ENCODE peak calls at places on chromosome 14, in six cellular contexts. A is endothelial cell of umbilical vein, B is A549, U is GM12878, Y is K562, S is HepG2. D is an unnamed sample.

GRCh38 chr14:52650774-52651173 is 44.6 kb downstream of the ERO1A start:
- DNase-seq in A (no peak), B (no peak), U (no peak), Y (no peak), S (peak), D (no peak)

GRCh38 chr14:70642313-70643235 is 858 bp downstream of the TTC9 start:
- DNase-seq in A (peak), B (no peak), U (no peak), Y (no peak), S (no peak), D (peak)

GRCh38 chr14:73610692-73611091 is 1.6 kb upstream of the ACOT6 start:
- DNase-seq in A (peak), B (no peak), U (no peak), Y (no peak), S (peak), D (no peak)

GRCh38 chr14:58572092-58572853 is 65.5 kb upstream of the DACT1 start:
- DNase-seq in A (no peak), B (peak), U (no peak), Y (no peak), S (peak), D (no peak)

GRCh38 chr14:29643415-29644206 is 284.0 kb downstream of the PRKD1 start:
- DNase-seq in A (peak), B (no peak), U (no peak), Y (no peak), S (no peak), D (no peak)

GRCh38 chr14:52185178-52185577 is 82.3 kb upstream of the PTGDR start:
- DNase-seq in A (no peak), B (no peak), U (no peak), Y (no peak), S (no peak), D (no peak)

GRCh38 chr14:94964181-94964580 is 193.1 kb downstream of the DICER1 start:
- DNase-seq in A (no peak), B (no peak), U (no peak), Y (no peak), S (no peak), D (no peak)

GRCh38 chr14:88380405-88380804 is 5.1 kb upstream of the SPATA7 start:
- DNase-seq in A (no peak), B (peak), U (no peak), Y (no peak), S (no peak), D (peak)

GRCh38 chr14:70139384-70139783 is 49.4 kb downstream of the SLC8A3 start:
- DNase-seq in A (no peak), B (no peak), U (peak), Y (no peak), S (no peak), D (no peak)

GRCh38 chr14:31388687-31389413 is 31.5 kb downstream of the HEATR5A start:
- DNase-seq in A (no peak), B (no peak), U (no peak), Y (no peak), S (no peak), D (no peak)

GRCh38 chr14:88242426-88242825 is 80.6 kb downstream of the KCNK10 start:
- DNase-seq in A (no peak), B (no peak), U (no peak), Y (no peak), S (no peak), D (no peak)

GRCh38 chr14:59478540-59478939 is 5.7 kb downstream of the L3HYPDH start:
- DNase-seq in A (no peak), B (no peak), U (no peak), Y (no peak), S (no peak), D (no peak)

GRCh38 chr14:60805881-60806569 is 71.5 kb downstream of the MNAT1 start:
- DNase-seq in A (peak), B (no peak), U (no peak), Y (no peak), S (no peak), D (no peak)

GRCh38 chr14:29037428-29037827 is 270.8 kb downstream of the FOXG1 start:
- DNase-seq in A (no peak), B (no peak), U (no peak), Y (no peak), S (no peak), D (no peak)

GRCh38 chr14:24311837-24312615 is 724 bp downstream of the LTB4R start:
- DNase-seq in A (no peak), B (no peak), U (no peak), Y (no peak), S (no peak), D (peak)

GRCh38 chr14:65849096-65849495 is 436.6 kb downstream of the FUT8 start:
- DNase-seq in A (no peak), B (no peak), U (no peak), Y (no peak), S (no peak), D (no peak)

GRCh38 chr14:68942281-68943035 is 36.6 kb downstream of the ACTN1 start:
- DNase-seq in A (no peak), B (no peak), U (no peak), Y (no peak), S (no peak), D (peak)

GRCh38 chr14:93249128-93249831 is 42.2 kb downstream of the UBR7 start:
- DNase-seq in A (no peak), B (no peak), U (no peak), Y (no peak), S (no peak), D (no peak)

GRCh38 chr14:23725980-23726746 is 90.0 kb downstream of the DHRS2 start:
- DNase-seq in A (no peak), B (no peak), U (no peak), Y (no peak), S (no peak), D (no peak)

GRCh38 chr14:69002069-69002468 is 23.0 kb upstream of the ACTN1 start:
- DNase-seq in A (no peak), B (peak), U (no peak), Y (peak), S (peak), D (peak)

GRCh38 chr14:61331992-61332657 is 10.7 kb downstream of the PRKCH start:
- DNase-seq in A (no peak), B (no peak), U (no peak), Y (no peak), S (no peak), D (no peak)

GRCh38 chr14:44494125-44494524 is 13.0 kb downstream of the FSCB start:
- DNase-seq in A (no peak), B (no peak), U (no peak), Y (no peak), S (no peak), D (no peak)

GRCh38 chr14:51488569-51489220 is 163.0 kb upstream of the FRMD6 start:
- DNase-seq in A (no peak), B (no peak), U (no peak), Y (no peak), S (no peak), D (no peak)

DNA sequence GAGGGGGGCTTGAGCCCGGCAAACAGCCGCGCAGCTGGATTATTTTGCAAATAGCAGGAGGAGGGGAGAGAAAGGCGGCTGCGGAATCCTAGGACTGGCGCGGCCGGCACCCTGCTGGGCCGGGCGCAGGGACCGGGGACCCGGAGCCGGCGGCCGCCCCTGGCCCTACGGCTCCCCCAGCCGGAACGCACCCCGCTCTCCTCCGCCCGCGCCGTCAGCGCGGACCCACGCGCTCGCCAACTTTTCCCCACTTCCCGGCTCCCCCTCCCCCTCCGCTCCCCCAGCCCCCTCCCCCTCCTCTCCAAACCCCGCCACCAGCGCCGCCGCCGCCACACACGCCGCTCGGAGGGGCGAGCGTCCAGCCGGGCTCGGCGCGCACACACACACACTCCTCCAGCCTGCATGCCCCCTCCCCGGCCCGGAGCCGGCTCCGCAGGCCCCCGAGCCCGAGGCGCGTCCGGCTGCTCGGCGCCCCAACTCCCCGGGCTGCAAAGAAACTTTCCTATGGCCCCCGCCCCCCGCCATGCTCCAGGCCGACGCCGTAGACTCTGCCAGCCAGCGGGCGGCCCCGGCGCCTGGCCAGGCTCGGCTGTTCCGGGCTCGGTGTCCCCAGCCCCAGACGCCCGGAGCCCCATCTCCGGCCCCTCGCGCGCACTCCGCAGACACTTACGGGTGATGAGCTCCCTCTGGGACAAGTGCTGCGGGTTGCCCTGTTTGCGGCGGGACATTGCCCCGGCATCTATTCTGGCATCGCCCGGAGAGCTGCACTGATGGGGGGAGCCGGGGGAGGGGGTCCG is 1.3 kb downstream of the BCL11B start:
- DNase-seq in A (no peak), B (no peak), U (no peak), Y (no peak), S (no peak), D (peak)
- TF ChIP-seq MYC in A (no peak), B (no peak), U (no peak), Y (no peak), S (no peak), D (no peak)

DNA sequence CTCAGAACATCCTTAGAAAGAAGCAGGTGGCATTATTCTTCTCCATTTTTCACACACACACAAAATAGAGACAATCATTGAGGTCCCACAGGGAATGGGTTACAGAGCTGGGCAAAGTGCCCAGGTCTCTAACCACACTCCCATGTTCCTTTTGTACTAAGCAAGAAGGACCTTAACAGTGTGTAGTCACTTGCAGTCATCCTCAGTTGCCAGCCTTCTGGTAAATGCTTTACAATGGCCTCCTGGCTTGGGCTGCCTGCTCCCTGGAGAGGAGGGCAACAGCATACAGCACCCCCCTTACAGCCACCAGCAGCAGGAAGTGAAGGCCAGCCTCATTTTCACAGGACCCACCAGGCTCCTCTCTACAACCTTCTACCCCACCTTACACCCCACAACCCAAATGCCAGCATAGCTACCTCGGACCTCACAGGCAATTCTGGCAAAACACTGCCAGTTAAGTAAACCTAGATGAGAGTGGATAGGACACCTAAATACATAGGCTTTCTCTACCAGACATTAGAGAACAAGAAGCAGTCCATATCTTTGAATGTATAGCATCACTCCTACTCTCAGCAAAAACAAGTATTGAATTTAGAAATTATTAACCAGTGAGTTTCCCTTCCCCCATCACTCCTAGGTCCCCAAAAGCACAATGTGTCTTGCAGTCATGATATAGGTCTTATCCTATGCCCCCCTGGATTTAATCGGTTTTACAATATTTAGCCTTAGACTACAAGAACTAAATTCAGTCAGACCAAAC is 88.1 kb downstream of the PPP2R5E start:
- DNase-seq in A (no peak), B (no peak), U (no peak), Y (no peak), S (no peak), D (peak)
- TF ChIP-seq MAX in A (no peak), B (no peak), U (no peak), Y (no peak), S (no peak), D (no peak)

DNA sequence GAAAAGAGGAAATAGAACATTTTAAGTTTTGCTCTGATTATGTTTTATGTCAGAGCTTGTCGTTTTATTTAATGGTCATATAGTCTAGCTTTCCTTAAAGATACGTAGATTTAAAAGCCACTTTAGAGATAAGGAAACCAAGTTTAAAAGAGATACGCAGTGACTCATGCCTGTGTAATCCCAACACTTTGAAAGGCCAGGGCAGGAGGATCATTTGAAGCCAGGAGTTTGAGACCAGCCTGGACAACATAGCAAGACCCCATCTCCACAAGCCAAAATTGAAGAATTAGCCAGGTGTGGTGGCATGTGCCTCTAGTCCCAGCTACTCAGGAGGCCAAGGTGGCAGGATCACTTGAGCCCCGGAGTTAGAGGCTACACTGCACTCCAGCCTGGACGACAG is 19.6 kb downstream of the MAPK1IP1L start:
- DNase-seq in A (peak), B (no peak), U (no peak), Y (no peak), S (no peak), D (no peak)
- TF ChIP-seq MYC in A (no peak), B (no peak), U (no peak), Y (no peak), S (no peak), D (no peak)

GRCh38 chr14:102951034-102951433 is 28.6 kb downstream of the AMN start:
- DNase-seq in A (no peak), B (no peak), U (no peak), Y (no peak), S (no peak), D (no peak)

GRCh38 chr14:102949062-102949800 is 26.8 kb downstream of the AMN start:
- DNase-seq in A (no peak), B (no peak), U (no peak), Y (no peak), S (no peak), D (peak)

GRCh38 chr14:102949801-102950451 is 27.5 kb downstream of the AMN start:
- DNase-seq in A (no peak), B (no peak), U (no peak), Y (no peak), S (no peak), D (no peak)

GRCh38 chr14:102947321-102948103 is 25.0 kb downstream of the AMN start:
- DNase-seq in A (no peak), B (no peak), U (no peak), Y (no peak), S (no peak), D (no peak)

DNA sequence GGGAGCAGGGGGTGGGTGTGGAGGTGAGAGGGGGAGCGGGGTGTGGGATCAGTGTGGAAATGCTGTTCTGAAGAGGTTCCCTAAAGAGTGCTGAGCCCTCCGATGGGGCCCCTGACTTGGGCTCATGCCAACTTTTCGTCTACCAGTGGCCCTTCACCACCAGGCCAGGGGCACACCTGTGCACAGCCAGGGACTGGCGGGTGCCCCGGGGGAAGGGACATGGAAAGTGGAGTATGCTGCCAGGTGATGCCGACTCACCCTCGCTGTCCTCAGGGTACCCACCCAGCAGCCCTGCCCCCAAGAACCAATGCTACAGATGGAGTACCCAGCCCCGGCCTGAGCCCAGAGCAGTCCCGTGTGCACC is 26.2 kb downstream of the AMN start:
- DNase-seq in A (no peak), B (no peak), U (no peak), Y (no peak), S (no peak), D (no peak)
- TF ChIP-seq MAX in A (no peak), B (no peak), U (no peak), Y (no peak), S (no peak), D (no peak)

DNA sequence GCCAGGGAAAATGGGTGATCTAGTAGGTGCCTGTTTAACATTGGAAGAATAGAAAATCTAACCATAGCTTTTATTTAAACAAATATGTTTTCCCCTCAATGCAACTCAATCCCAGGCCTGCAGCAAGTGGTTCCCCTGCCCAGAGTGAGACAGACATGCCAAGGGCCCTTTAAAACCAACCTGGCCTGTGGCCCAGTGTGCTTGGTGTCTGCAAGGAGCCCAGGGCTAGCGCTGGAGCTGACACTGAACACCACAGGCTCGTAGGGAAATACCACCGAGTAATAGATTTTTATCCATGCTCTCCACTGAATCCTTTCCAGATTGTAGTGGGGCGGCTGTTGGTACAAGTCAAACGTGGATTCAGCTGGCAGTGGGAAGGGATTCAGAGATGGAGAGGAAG is 95.6 kb upstream of the NRXN3 start:
- DNase-seq in A (no peak), B (no peak), U (no peak), Y (no peak), S (no peak), D (no peak)
- TF ChIP-seq MYC in A (no peak), B (no peak), U (no peak), Y (no peak), S (no peak), D (no peak)

GRCh38 chr14:91257328-91258020 is 13.0 kb upstream of the GPR68 start:
- DNase-seq in A (no peak), B (no peak), U (no peak), Y (no peak), S (no peak), D (no peak)
- TF ChIP-seq MAX in A (no peak), B (no peak), U (no peak), Y (no peak), S (no peak), D (no peak)